ENCODE peak calls at places on chromosomes 7 and 10, in five cellular contexts. D is NCI-H1105, H is Ammon's horn, W is cardiac muscle cell, R is nephron progenitor cell. M is an unnamed sample.
A peak's percentile ranks its signal among the peaks of the same experiment; 100 is the strongest.

GRCh38 chr10:49610735-49611165 is 640 bp downstream of the SLC18A3 start:
- DNase-seq in D (no peak), H (no peak), R (peak; percentile 15), W (peak; percentile 12), M (no peak)

GRCh38 chr7:101784275-101785127 is 32.9 kb upstream of the CUX1 start:
- DNase-seq in H (peak; percentile 19), D (no peak), W (peak; percentile 81), R (no peak), M (no peak)

GRCh38 chr7:135664046-135664589 is 1.8 kb downstream of the STMP1 start:
- DNase-seq in W (no peak), H (no peak), R (no peak), D (no peak), M (no peak)

GRCh38 chr7:106346678-106347217 is 62.0 kb upstream of the NAMPT start:
- DNase-seq in D (no peak), R (no peak), W (no peak), H (no peak), M (no peak)

GRCh38 chr7:158973440-158973839 is 117.1 kb downstream of the DYNC2I1 start:
- DNase-seq in W (peak; percentile 51), D (no peak), H (no peak), R (peak; percentile 46), M (peak; percentile 73)

GRCh38 chr10:96324447-96324846 is 20.2 kb downstream of the DNTT start:
- DNase-seq in H (no peak), W (no peak), D (no peak), R (no peak), M (no peak)

GRCh38 chr7:40827217-40828085 is 692.6 kb downstream of the SUGCT start:
- DNase-seq in R (no peak), H (no peak), D (no peak), W (no peak), M (peak; percentile 51)

GRCh38 chr10:14532473-14533251 is 201.9 kb upstream of the FRMD4A start:
- DNase-seq in H (no peak), W (no peak), R (no peak), D (no peak), M (no peak)

GRCh38 chr7:45647426-45647825 is 73.3 kb downstream of the ADCY1 start:
- DNase-seq in H (no peak), D (no peak), R (no peak), W (no peak), M (peak; percentile 41)

GRCh38 chr10:34781709-34782108 is 33.4 kb downstream of the PARD3 start:
- DNase-seq in R (no peak), D (no peak), H (no peak), W (no peak), M (no peak)

GRCh38 chr7:107538001-107538400 is 25.7 kb downstream of the COG5 start:
- DNase-seq in H (no peak), W (no peak), D (peak; percentile 90), R (no peak), M (no peak)

GRCh38 chr7:104267701-104268368 is 60.0 kb upstream of the ORC5 start:
- DNase-seq in H (peak; percentile 13), D (no peak), R (no peak), W (no peak), M (no peak)

GRCh38 chr10:22599048-22599561 is 115.3 kb downstream of the PIP4K2A start:
- DNase-seq in D (no peak), R (no peak), W (no peak), H (no peak), M (no peak)

GRCh38 chr10:35700490-35700887 is 58.4 kb upstream of the FZD8 start:
- DNase-seq in W (no peak), R (no peak), D (no peak), H (no peak), M (no peak)

GRCh38 chr10:73922007-73922863 is 11.3 kb downstream of the PLAU start:
- DNase-seq in D (no peak), R (no peak), H (no peak), W (no peak), M (no peak)

M was measured in ecto neural progenitor cell.